ENCODE peak calls at places on chromosomes 3 and 15, in five cellular contexts. W is GM23338, U is ovary, K is neural progenitor cell, Y is H7. D is an unnamed sample. For H3K36me3, the result is how much of the 10 kb centered on the place peaks cover.

GRCh38 chr15:64092075-64092820 is 1.4 kb downstream of the CIAO2A start:
- DNase-seq in W (peak), U (no peak), K (no peak), Y (peak), D (no peak)

GRCh38 chr3:94083261-94083660 is 20.4 kb downstream of the NSUN3 start:
- DNase-seq in W (peak), U (no peak), K (no peak), Y (no peak), D (no peak)

GRCh38 chr3:120433662-120434331 is 17.0 kb downstream of the FSTL1 start:
- DNase-seq in W (no peak), U (no peak), K (no peak), Y (no peak), D (no peak)

GRCh38 chr3:10804183-10804648 is 11.8 kb upstream of the SLC6A11 start:
- DNase-seq in W (no peak), U (no peak), K (no peak), Y (no peak), D (peak)

GRCh38 chr3:63089007-63089406 is 189.1 kb upstream of the SYNPR start:
- DNase-seq in W (no peak), U (no peak), K (no peak), Y (no peak), D (no peak)

GRCh38 chr3:191721390-191721801 is 260.4 kb downstream of the PYDC2 start:
- DNase-seq in W (no peak), U (no peak), K (no peak), Y (no peak), D (no peak)

GRCh38 chr3:195913382-195913781 is 5.0 kb upstream of the TNK2 start:
- DNase-seq in W (no peak), U (no peak), K (no peak), Y (no peak), D (peak)

GRCh38 chr3:38599886-38600285 is 49.6 kb downstream of the SCN5A start:
- DNase-seq in W (no peak), U (no peak), K (no peak), Y (no peak), D (no peak)

GRCh38 chr15:47670365-47670764 is 46.9 kb upstream of the SEMA6D start:
- DNase-seq in W (no peak), U (no peak), K (peak), Y (no peak), D (no peak)

GRCh38 chr15:58535894-58536293 is 104.1 kb downstream of the LIPC start:
- DNase-seq in W (no peak), U (no peak), K (no peak), Y (no peak), D (no peak)

GRCh38 chr3:110664148-110664547 is 407.5 kb upstream of the NECTIN3 start:
- DNase-seq in W (no peak), U (no peak), K (no peak), Y (no peak), D (no peak)

GRCh38 chr3:120908030-120908802 is at the start of gene STXBP5L:
- DNase-seq in W (peak), U (peak), K (peak), Y (peak), D (peak)

GRCh38 chr3:4736284-4736861 is 242.9 kb upstream of the BHLHE40 start:
- DNase-seq in W (no peak), U (no peak), K (no peak), Y (no peak), D (peak)

GRCh38 chr3:38227989-38228388 is 37.6 kb upstream of the SLC22A13 start:
- DNase-seq in W (no peak), U (no peak), K (no peak), Y (no peak), D (peak)

GRCh38 chr3:188264231-188265213 is 110.6 kb downstream of the LPP start:
- DNase-seq in W (no peak), U (peak), K (no peak), Y (no peak), D (no peak)

GRCh38 chr3:129184396-129184656 is 630 bp upstream of the CNBP start:
- DNase-seq in W (peak), U (no peak), K (no peak), Y (peak), D (no peak)

GRCh38 chr3:108513961-108514360 is 3.6 kb upstream of the MYH15 start:
- DNase-seq in W (no peak), U (no peak), K (no peak), Y (no peak), D (no peak)

GRCh38 chr15:85579957-85580694 is 199.7 kb downstream of the AKAP13 start:
- DNase-seq in W (no peak), U (no peak), K (no peak), Y (no peak), D (no peak)

GRCh38 chr3:153980252-153980590 is 141.0 kb upstream of the ARHGEF26 start:
- DNase-seq in W (no peak), U (no peak), K (no peak), Y (no peak), D (peak)

GRCh38 chr3:55180936-55181535 is 253.2 kb upstream of the LRTM1 start:
- DNase-seq in W (peak), U (no peak), K (peak), Y (peak), D (peak)

GRCh38 chr3:75906555-75907112 is 121.3 kb upstream of the ZNF717 start:
- DNase-seq in W (peak), U (no peak), K (peak), Y (peak), D (peak)

GRCh38 chr3:156120528-156121251 is at the start of gene KCNAB1:
- DNase-seq in W (peak), U (no peak), K (no peak), Y (no peak), D (no peak)

GRCh38 chr3:99373088-99373875 is 265.1 kb upstream of the COL8A1 start:
- DNase-seq in W (no peak), U (no peak), K (no peak), Y (no peak), D (no peak)

GRCh38 chr3:50168388-50168787 is 13.3 kb downstream of the SEMA3F start:
- DNase-seq in W (no peak), U (no peak), K (peak), Y (no peak), D (no peak)

GRCh38 chr3:171225698-171226097 is 199.2 kb upstream of the SLC2A2 start:
- DNase-seq in W (no peak), U (no peak), K (no peak), Y (no peak), D (no peak)

GRCh38 chr3:127387556-127388153 is 99.8 kb upstream of the PRR20G start:
- DNase-seq in W (no peak), U (no peak), K (no peak), Y (no peak), D (no peak)

GRCh38 chr15:78051622-78052405 is 25.7 kb downstream of the TBC1D2B start:
- DNase-seq in W (no peak), U (no peak), K (no peak), Y (peak), D (no peak)

GRCh38 chr3:53320697-53321096 is 26.6 kb downstream of the DCP1A start:
- DNase-seq in W (peak), U (no peak), K (no peak), Y (peak), D (peak)

GRCh38 chr3:30610702-30611410 is 4.5 kb downstream of the TGFBR2 start:
- DNase-seq in W (no peak), U (no peak), K (no peak), Y (no peak), D (peak)

GRCh38 chr3:30612422-30613134 is 6.2 kb downstream of the TGFBR2 start:
- DNase-seq in W (no peak), U (no peak), K (no peak), Y (no peak), D (no peak)

GRCh38 chr3:30611613-30612421 is 5.4 kb downstream of the TGFBR2 start:
- DNase-seq in W (no peak), U (no peak), K (no peak), Y (no peak), D (peak)

GRCh38 chr3:30607032-30607833 is 832 bp downstream of the TGFBR2 start:
- DNase-seq in W (peak), U (peak), K (peak), Y (peak), D (peak)

DNA sequence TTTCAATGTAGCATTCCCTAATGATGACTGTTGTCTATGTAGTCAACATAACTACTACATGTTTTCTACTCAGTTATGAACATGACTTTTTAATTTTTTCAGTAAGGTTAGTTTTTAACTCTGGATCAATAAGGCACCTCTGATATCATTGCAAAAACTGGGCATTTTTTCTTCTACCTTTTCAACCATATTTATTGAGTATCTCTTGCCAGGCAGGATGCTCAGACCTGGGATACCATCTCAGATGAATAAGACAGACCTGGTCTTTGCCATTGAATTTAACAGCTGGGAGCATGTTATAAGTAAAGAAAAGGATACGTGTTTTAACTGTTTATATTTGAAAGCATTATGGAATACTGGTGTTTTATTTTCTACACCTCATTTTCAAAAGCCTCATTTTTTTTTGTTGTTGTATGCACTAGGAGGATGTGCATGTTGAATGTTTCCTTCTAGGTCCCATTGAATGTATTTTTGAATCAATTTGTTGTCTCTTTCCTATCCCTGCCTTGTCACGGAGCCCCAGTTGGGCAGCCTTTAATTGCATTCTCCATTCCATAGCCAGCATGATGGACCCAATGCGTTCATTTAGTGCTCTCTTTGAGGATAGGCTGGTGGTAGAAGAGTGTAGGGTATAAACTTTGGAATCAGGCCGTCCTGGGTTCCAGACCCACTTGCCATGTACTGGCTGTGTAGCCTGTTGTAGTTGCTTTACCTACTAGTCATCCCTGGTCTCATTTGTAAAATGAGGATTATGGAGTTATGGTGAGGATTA is 3.7 kb downstream of the TGFBR2 start:
- DNase-seq in W (no peak), U (no peak), K (no peak), Y (no peak), D (peak)
- H3K4me3 ChIP-seq in W (no peak), U (no peak), K (no peak), Y (no peak), D (no peak)

GRCh38 chr15:74800559-74801094 is 12.0 kb upstream of the LMAN1L start:
- DNase-seq in W (no peak), U (no peak), K (no peak), Y (no peak), D (no peak)
- H3K36me3 ChIP-seq in W (under half), U (under half), K (under half), Y (under half), D (under half)

GRCh38 chr3:36881735-36882134 is 63.1 kb downstream of the TRANK1 start:
- DNase-seq in W (no peak), U (no peak), K (no peak), Y (no peak), D (no peak)
- H3K4me3 ChIP-seq in W (no peak), U (no peak), K (no peak), Y (no peak), D (no peak)

GRCh38 chr3:185926445-185926844 is 11.4 kb downstream of the TRA2B start:
- DNase-seq in W (no peak), U (no peak), K (no peak), Y (no peak), D (no peak)

GRCh38 chr3:185924375-185924774 is 13.4 kb downstream of the TRA2B start:
- DNase-seq in W (no peak), U (no peak), K (no peak), Y (no peak), D (no peak)

GRCh38 chr3:185928532-185928931 is 9.3 kb downstream of the TRA2B start:
- DNase-seq in W (no peak), U (no peak), K (peak), Y (no peak), D (no peak)

GRCh38 chr3:185927501-185928200 is 10.2 kb downstream of the TRA2B start:
- DNase-seq in W (no peak), U (no peak), K (no peak), Y (no peak), D (no peak)

GRCh38 chr3:185925353-185925752 is 12.5 kb downstream of the TRA2B start:
- DNase-seq in W (no peak), U (no peak), K (peak), Y (no peak), D (no peak)
- H3K36me3 ChIP-seq in W (half or more), U (under half), K (under half), Y (under half), D (under half)

GRCh38 chr15:31470756-31471155 is 144.1 kb downstream of the KLF13 start:
- DNase-seq in W (no peak), U (no peak), K (no peak), Y (no peak), D (no peak)

GRCh38 chr15:31471731-31472430 is 145.2 kb downstream of the KLF13 start:
- DNase-seq in W (no peak), U (no peak), K (no peak), Y (peak), D (peak)

GRCh38 chr15:31473384-31474058 is 146.9 kb downstream of the KLF13 start:
- DNase-seq in W (no peak), U (no peak), K (no peak), Y (peak), D (no peak)

GRCh38 chr15:31474059-31474868 is 147.6 kb downstream of the KLF13 start:
- DNase-seq in W (no peak), U (no peak), K (no peak), Y (no peak), D (no peak)

DNA sequence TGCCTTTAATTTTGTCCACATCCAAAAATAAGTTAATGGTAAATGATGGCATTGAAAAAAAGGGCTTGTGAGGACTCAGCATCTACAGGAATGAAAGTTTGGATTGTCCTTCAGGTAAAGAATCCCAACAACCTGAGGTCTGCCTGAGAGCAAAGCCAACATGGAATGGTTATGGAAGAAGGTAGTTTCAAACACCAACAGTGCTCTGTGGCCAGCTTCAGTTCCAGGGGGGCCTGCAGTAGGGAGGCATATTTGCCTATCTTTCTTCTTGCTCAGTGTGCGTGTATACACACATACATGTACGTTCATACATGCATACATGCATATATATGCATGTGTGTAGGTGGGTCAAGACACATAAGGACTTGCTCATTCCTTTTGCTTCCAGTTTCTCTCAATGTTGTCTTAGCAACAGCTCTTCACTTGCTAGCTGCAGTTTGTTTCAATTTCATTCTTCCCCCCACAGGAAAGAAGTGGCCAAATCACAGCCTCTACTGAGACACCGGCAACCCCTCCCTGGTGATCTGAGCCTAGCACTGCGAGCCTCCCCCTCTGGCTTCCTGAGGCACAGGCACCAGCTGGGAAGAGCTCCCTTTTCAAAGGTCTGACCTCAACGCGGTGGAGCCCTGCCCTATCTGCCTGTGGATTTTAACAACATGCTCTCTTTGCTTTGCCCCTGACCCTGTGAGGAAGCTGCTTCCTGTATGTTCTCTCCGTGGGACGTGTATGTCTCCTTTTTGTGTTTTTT is 146.2 kb downstream of the KLF13 start:
- DNase-seq in W (no peak), U (no peak), K (no peak), Y (peak), D (no peak)
- H3K4me3 ChIP-seq in W (no peak), U (no peak), K (no peak), Y (no peak), D (no peak)

DNA sequence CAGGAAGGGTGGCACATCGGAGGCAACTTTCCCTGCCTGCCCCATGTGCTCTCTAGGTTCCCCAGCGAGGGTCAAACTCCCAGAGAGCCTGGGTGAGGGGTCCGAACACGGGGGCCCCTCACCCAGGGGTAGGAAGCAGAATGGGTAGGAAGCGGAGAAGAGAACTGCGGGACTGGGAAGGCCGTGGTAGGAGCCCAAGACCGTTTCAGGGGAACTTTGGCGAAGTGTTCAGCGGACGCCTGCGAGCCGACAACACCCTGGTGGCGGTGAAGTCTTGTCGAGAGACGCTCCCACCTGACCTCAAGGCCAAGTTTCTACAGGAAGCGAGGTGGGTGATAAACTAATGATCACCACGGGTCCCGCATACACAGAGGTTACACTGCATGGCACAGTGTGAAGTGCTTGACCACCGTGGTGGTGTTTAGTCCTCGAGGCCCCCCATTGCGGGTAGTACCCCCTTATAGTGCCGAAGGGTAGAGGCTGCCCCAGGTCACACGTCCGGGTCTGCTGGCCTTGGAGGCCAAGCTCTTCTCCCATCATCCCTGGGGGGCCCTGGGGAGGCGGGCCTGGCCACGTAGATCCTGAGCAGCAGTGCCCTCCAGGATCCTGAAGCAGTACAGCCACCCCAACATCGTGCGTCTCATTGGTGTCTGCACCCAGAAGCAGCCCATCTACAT is 8.3 kb downstream of the FES start:
- DNase-seq in W (no peak), U (no peak), K (no peak), Y (no peak), D (no peak)
- H3K36me3 ChIP-seq in W (under half), U (under half), K (under half), Y (under half), D (under half)

DNA sequence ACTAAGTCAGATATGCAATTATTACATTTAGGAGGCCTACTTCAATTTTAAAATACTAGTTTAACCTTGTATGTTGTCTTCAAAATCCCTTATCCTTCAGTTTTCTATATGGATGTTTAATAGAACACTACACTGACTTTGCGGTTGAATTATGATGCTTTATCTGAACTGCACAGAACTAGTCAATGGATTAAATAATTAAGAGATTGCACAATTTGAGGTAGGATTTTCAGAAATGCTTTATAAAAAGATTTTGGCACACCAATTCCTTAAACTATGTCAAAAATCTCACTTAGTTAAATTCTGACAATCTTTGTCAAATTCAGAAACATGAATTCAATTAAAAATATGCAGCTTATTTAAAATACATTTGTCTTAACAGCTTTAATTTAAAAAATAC is 28.1 kb downstream of the ATOSA start:
- DNase-seq in W (no peak), U (no peak), K (no peak), Y (no peak), D (no peak)
- H3K4me3 ChIP-seq in W (no peak), U (no peak), K (peak), Y (no peak), D (no peak)

DNA sequence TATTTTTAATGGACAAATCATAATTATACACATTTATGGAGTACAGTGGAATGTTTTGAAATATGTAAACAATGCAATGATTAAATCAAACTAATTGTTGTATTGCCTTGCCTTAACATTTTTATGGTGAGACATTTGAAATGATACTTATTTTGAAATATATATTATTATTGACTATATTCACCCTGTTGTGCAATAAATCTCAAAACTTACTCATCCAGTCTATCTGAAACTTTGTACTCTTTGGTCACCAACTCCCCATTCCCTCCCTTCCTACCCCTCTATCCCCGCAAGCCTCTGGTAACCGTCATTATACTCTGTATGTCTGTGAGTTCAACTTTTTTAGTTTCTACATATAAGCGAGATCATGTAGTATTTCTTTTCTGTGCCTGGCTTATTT is 74.7 kb upstream of the GOLGA6B start:
- DNase-seq in W (no peak), U (no peak), K (no peak), Y (no peak), D (no peak)
- H3K36me3 ChIP-seq in W (under half), U (under half), K (under half), Y (under half), D (under half)

GRCh38 chr15:45634442-45635190 is at the start of gene SQOR:
- DNase-seq in W (peak), U (peak), K (peak), Y (peak), D (peak)
- H3K4me3 ChIP-seq in W (peak), U (peak), K (peak), Y (peak), D (peak)

D was measured in bronchial epithelial cell.